ENCODE peak calls at places on chromosomes 5 and 9, in ten cellular contexts. P, H, Z, T, N, G, I, K, O and Q are unnamed samples.

GRCh38 chr5:27821681-27822080 is 783.3 kb upstream of the CDH9 start:
- DNase-seq in G (peak), Z (no peak), P (no peak), T (no peak), H (no peak), O (no peak), I (no peak), N (no peak), K (no peak), Q (no peak)

GRCh38 chr9:107020040-107020530 is 157.1 kb downstream of the ZNF462 start:
- DNase-seq in I (no peak), P (no peak), T (no peak), H (peak), N (peak), O (peak), Z (no peak), G (peak), K (no peak), Q (no peak)

GRCh38 chr5:34562791-34563190 is 93.3 kb upstream of the RAI14 start:
- DNase-seq in P (no peak), H (no peak), I (no peak), Z (no peak), O (no peak), T (no peak), G (no peak), N (no peak), K (no peak), Q (no peak)

GRCh38 chr9:2479056-2479565 is 142.5 kb upstream of the VLDLR start:
- DNase-seq in K (no peak), H (no peak), P (no peak), O (no peak), I (no peak), N (no peak), G (peak), Z (no peak), T (no peak), Q (no peak)

GRCh38 chr9:104740596-104740995 is 6.9 kb upstream of the NIPSNAP3A start:
- DNase-seq in G (peak), H (no peak), P (no peak), O (no peak), I (no peak), T (no peak), K (no peak), Z (no peak), N (no peak), Q (no peak)

GRCh38 chr5:43563321-43563720 is 6.4 kb upstream of the PAIP1 start:
- DNase-seq in P (no peak), I (no peak), O (no peak), G (no peak), H (no peak), T (no peak), K (no peak), N (no peak), Z (no peak), Q (no peak)

GRCh38 chr5:180116441-180117377 is 45.1 kb upstream of the RNF130 start:
- DNase-seq in O (no peak), G (peak), K (no peak), H (no peak), I (no peak), T (no peak), Z (no peak), N (peak), P (no peak), Q (peak)

GRCh38 chr9:87386490-87386889 is 111.2 kb upstream of the DAPK1 start:
- DNase-seq in I (no peak), T (no peak), K (no peak), P (no peak), H (no peak), Z (no peak), N (no peak), G (no peak), O (no peak), Q (no peak)

GRCh38 chr5:72205431-72206009 is 98.2 kb downstream of the MAP1B start:
- DNase-seq in P (no peak), G (no peak), H (no peak), T (no peak), Z (no peak), K (no peak), N (no peak), O (no peak), I (no peak), Q (no peak)

GRCh38 chr5:100852988-100853449 is 50.1 kb downstream of the ST8SIA4 start:
- DNase-seq in H (no peak), N (no peak), P (no peak), K (no peak), T (no peak), I (no peak), G (no peak), O (no peak), Z (no peak), Q (no peak)

GRCh38 chr5:79536193-79536906 is 22.4 kb upstream of the HOMER1 start:
- DNase-seq in I (no peak), O (no peak), T (no peak), N (no peak), K (no peak), G (no peak), Z (no peak), H (no peak), P (no peak), Q (no peak)
- TF ChIP-seq CTCF in I (no peak), O (no peak), T (no peak), N (no peak), K (no peak), G (no peak), Z (peak), H (no peak), P (no peak), Q (no peak)

DNA sequence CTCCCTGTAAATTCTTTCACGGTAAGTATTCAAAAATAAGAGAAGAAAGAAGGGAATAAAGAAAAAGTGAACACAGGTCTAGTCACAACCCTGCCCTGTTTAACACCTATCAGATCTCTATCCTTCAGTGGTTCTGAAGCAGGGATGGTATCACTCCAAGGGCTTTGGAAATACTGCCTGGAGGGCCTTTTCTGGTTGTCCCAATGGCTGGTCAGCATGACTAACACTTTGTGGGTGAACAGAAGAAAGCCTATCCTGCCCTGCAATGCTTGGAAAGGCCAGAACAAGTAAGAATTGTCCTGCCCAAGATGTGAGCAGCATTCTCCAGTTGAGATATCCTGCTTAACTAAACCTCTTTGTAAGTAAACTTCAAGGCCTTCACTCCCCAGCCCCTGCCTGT is 124.9 kb downstream of the TMEM167A start:
- DNase-seq in I (no peak), G (peak), H (no peak), Z (no peak), P (no peak), K (no peak), T (no peak), O (no peak), N (no peak), Q (no peak)
- H3K27ac ChIP-seq in I (no peak), G (no peak), H (no peak), Z (no peak), P (no peak), K (no peak), T (no peak), O (no peak), N (no peak), Q (no peak)

GRCh38 chr5:149829954-149830353 is 99.8 kb downstream of the PPARGC1B start:
- DNase-seq in I (no peak), O (peak), K (no peak), Z (no peak), T (no peak), H (no peak), N (no peak), P (no peak), G (peak), Q (no peak)
- TF ChIP-seq CTCF in I (no peak), O (peak), K (peak), Z (peak), T (no peak), H (peak), N (no peak), P (no peak), G (peak), Q (peak)

DNA sequence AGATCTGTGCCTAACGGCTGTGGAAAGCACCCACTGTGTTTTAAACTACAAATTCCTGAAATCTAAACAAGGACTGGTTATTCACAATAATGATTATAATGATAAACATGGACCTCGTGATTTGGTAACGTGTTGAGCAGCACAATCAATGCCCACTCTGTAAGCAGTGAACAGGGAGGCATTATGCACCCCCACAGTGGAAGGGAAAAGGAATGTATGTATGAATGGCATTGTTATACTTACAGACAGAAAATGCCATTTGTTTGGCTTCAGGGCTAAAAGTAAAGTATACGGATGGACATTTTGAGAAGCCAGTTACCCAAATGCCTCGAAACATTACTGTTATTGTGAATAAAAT is 260.3 kb upstream of the PPP1R2B start:
- DNase-seq in G (no peak), T (no peak), K (no peak), P (no peak), N (no peak), O (no peak), H (no peak), I (no peak), Z (no peak), Q (no peak)
- H3K27ac ChIP-seq in G (no peak), T (no peak), K (peak), P (no peak), N (no peak), O (no peak), H (no peak), I (no peak), Z (no peak), Q (peak)

DNA sequence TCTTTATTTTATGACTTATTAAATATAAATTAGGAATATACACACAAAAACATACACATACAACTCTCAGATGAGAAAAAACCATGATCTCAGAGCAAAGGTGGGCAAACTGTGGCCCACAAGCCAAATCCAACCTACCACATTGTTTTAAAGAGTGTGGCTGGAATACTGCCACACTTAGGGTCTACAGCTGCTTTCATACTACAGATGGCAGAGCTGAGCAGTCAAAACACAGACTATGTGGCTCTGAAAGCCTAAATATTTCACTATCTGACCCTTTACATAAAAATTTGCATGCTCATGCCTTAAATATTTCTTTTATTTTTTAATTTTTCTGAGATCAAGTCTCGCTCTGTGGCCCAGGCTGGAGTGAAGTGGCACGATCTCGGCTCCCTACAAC is 28.3 kb downstream of the LEAP2 start:
- DNase-seq in N (no peak), O (no peak), G (no peak), H (no peak), P (no peak), Z (no peak), K (no peak), T (no peak), I (no peak), Q (no peak)
- TF ChIP-seq CTCF in N (no peak), O (peak), G (no peak), H (no peak), P (no peak), Z (no peak), K (no peak), T (no peak), I (no peak), Q (peak)

GRCh38 chr9:86352440-86353106 is 1.6 kb downstream of the TUT7 start:
- DNase-seq in H (no peak), T (no peak), K (no peak), N (no peak), I (no peak), Z (no peak), O (no peak), P (no peak), G (no peak), Q (no peak)

GRCh38 chr9:86354882-86355399 is 731 bp upstream of the TUT7 start:
- DNase-seq in T (no peak), Z (no peak), G (no peak), K (no peak), N (no peak), I (no peak), H (no peak), P (no peak), O (no peak), Q (no peak)

GRCh38 chr9:86355814-86356213 is 1.6 kb upstream of the TUT7 start:
- DNase-seq in K (no peak), I (no peak), H (no peak), N (no peak), G (peak), Z (no peak), O (no peak), P (no peak), T (no peak), Q (no peak)

GRCh38 chr9:86353591-86354047 is 591 bp downstream of the TUT7 start:
- DNase-seq in G (peak), T (no peak), H (no peak), N (no peak), P (no peak), O (peak), Z (no peak), I (peak), K (no peak), Q (no peak)

DNA sequence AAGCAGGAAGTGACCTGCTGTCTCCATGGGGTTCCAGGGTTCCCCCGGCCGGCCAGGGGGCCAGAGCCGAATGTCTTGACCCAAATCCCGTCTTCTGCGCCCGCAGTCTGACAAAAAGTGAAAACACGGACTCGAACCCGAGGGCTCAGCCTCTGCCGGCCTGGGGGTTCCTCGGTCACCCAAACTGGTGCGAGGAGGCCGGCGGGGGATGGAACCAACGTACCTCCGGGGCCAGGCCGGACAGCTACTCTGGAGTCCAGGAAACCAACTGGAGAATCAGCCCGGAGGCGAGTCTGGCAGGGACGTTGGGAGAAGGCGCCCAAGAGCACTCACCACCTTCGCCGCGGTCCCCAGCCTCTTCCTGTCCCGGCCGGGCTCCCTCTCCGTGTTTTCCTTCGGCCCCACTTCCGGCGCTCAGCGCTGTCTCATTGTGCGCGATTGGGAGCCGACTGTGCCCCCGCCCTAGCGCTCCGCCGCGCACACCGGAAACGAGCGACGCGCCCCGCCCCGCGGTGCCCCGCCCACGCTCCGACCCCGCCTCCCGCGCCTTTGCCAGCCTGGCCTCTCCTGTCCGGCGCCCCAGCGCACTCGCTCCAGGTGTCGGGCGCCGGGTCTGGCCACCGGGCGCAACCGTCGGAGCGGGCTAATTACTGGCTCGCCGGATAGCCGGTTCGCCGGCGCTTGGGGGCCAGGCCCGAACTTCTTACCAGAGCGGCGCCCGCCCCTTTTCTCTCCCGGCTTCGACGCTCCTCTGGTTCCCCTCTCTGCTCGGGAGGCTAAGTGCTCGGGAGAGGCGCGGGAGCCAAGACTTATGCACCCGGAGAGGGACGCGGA is at the start of gene TUT7:
- DNase-seq in T (peak), H (peak), Z (peak), I (peak), O (peak), N (peak), G (peak), K (peak), P (peak), Q (peak)
- H3K27ac ChIP-seq in T (peak), H (peak), Z (peak), I (peak), O (peak), N (peak), G (peak), K (peak), P (peak), Q (peak)

GRCh38 chr5:54234304-54234938 is 76.0 kb downstream of the ARL15 start:
- DNase-seq in Z (no peak), O (peak), H (peak), T (no peak), N (no peak), G (peak), I (no peak), P (no peak), K (no peak), Q (no peak)
- TF ChIP-seq CTCF in Z (peak), O (no peak), H (peak), T (peak), N (peak), G (peak), I (no peak), P (peak), K (peak), Q (peak)

GRCh38 chr9:136438548-136438908 is 1.1 kb downstream of the INPP5E start:
- DNase-seq in N (no peak), H (no peak), K (no peak), O (peak), I (no peak), G (peak), T (no peak), P (no peak), Z (no peak), Q (no peak)
- H3K27ac ChIP-seq in N (peak), H (no peak), K (peak), O (no peak), I (no peak), G (no peak), T (no peak), P (no peak), Z (peak), Q (peak)

DNA sequence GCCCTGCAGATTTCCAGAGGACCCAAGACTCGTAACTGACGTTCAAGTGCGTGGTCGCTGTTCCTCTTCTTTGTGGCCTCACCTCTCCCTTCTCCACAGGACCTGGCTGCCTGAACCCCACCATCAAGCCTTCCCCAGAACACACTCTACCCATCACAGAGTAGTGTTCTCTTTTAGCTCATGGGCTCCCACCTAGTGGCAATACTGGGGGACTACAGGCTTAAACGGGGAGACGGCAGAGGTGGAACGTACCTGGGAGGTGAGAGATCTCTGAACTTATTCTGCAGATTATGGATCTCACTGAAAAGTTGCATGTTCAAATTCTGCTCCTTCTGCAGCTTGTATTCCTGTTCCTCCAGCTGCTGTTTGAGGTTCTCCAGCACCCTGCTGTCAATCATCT is 140.8 kb downstream of the CDK5RAP2 start:
- DNase-seq in I (no peak), G (peak), N (no peak), T (no peak), Z (no peak), K (no peak), H (no peak), O (peak), P (no peak), Q (no peak)
- TF ChIP-seq CTCF in I (no peak), G (peak), N (peak), T (no peak), Z (peak), K (peak), H (peak), O (peak), P (peak), Q (peak)